ENCODE peak calls at places on chromosomes 4 and X, in nine cellular contexts. N is adrenal gland, U is fibroblast of lung, Y is OCI-LY7, G is GM23248, S is right atrium auricular region, V is AG10803, I is mesenchymal stem cell, X is BE2C. H is an unnamed sample.

GRCh38 chr4:30770049-30770549 is 49.9 kb downstream of the PCDH7 start:
- DNase-seq in U (peak), V (peak), N (no peak), X (no peak), G (no peak), S (no peak), I (peak), Y (no peak), H (no peak)

GRCh38 chr4:81988178-81988577 is 385.6 kb downstream of the HNRNPD start:
- DNase-seq in G (no peak), N (no peak), Y (no peak), X (no peak), V (no peak), S (no peak), U (no peak), I (no peak), H (no peak)

GRCh38 chrX:41475166-41475565 is 28.0 kb downstream of the NYX start:
- DNase-seq in I (no peak), Y (no peak), N (no peak), S (no peak), G (no peak), V (no peak), X (no peak), U (no peak), H (no peak)

GRCh38 chr4:154618708-154619315 is 6.4 kb upstream of the FGG start:
- DNase-seq in X (peak), Y (peak), N (no peak), G (peak), U (peak), I (peak), V (peak), S (no peak), H (peak)

GRCh38 chr4:133000012-133000411 is 149.1 kb upstream of the PCDH10 start:
- DNase-seq in N (no peak), Y (no peak), X (no peak), V (no peak), G (no peak), I (peak), S (no peak), U (peak), H (peak)

GRCh38 chr4:130563185-130563890 is 1467.4 kb downstream of the C4orf33 start:
- DNase-seq in X (peak), Y (no peak), G (peak), N (peak), V (peak), U (peak), S (peak), I (peak), H (peak)

GRCh38 chrX:49995021-49995731 is 72.8 kb downstream of the CLCN5 start:
- DNase-seq in X (no peak), U (peak), V (peak), N (no peak), Y (no peak), S (no peak), I (peak), G (peak), H (no peak)

GRCh38 chrX:43822015-43822414 is 60.2 kb downstream of the MAOB start:
- DNase-seq in N (no peak), S (no peak), Y (no peak), I (peak), V (no peak), U (peak), X (no peak), G (peak), H (no peak)

GRCh38 chr4:4339504-4340085 is 47.3 kb upstream of the NSG1 start:
- DNase-seq in V (no peak), Y (no peak), G (peak), X (no peak), I (no peak), U (no peak), S (no peak), N (peak), H (no peak)

GRCh38 chr4:176927664-176928063 is 134.9 kb upstream of the VEGFC start:
- DNase-seq in G (peak), N (no peak), U (peak), I (peak), Y (no peak), X (no peak), V (peak), S (no peak), H (no peak)

GRCh38 chr4:5982156-5982973 is 35.9 kb downstream of the C4orf50 start:
- DNase-seq in X (no peak), N (no peak), Y (no peak), I (no peak), S (no peak), V (no peak), U (no peak), G (no peak), H (no peak)

GRCh38 chr4:88533937-88534750 is 10.6 kb upstream of the PYURF start:
- DNase-seq in X (no peak), V (peak), N (no peak), I (peak), S (no peak), Y (no peak), U (peak), G (peak), H (no peak)

GRCh38 chr4:163672751-163673150 is 178.3 kb downstream of the TMA16 start:
- DNase-seq in S (no peak), X (no peak), I (no peak), V (no peak), Y (peak), G (no peak), N (no peak), U (no peak), H (no peak)

GRCh38 chr4:163679189-163679588 is 184.7 kb downstream of the TMA16 start:
- DNase-seq in X (no peak), U (no peak), Y (peak), V (no peak), G (peak), N (no peak), I (no peak), S (no peak), H (no peak)

GRCh38 chr4:163673848-163674702 is 179.6 kb downstream of the TMA16 start:
- DNase-seq in Y (peak), U (no peak), V (no peak), S (no peak), G (no peak), N (no peak), I (no peak), X (no peak), H (no peak)
- H3K4me3 ChIP-seq in Y (peak), U (no peak), V (no peak), S (no peak), G (no peak), N (no peak), I (no peak), X (no peak), H (no peak)

DNA sequence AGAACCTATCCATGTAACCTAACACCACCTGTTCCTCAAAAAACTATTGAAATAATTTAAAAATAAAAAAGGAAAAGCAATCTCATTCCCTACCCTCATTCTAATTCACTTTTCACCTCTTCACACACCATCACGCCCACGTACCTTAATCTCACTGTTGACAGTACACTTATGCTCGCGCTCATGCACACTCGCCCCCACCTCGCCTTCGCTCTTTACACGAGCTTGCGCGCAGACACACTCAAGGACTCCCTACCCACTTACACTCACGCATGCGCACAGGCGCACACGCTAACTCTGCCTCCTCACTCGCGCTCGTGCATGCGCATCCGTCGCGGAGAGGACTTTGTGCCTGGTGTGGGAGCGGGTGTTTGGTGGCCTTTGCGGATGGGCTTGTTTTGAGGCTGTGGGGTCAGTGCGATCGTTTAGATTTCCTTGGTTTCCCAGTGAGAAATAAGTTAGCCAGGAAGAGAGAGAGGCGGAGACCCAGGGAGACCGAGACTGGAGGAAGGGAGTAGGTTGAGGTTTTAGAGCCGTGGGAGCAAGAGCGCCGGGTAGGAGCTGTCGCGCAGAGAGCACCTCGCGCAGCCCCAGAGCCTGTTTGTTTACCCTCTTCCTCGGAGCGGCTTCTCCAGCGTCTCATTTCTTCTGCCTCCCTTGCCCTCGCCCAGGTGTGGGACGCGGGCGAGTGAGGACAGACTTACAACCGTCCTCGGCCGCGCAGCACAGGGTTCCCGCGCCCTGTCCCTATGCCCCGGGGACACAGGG is 8.1 kb upstream of the GSX2 start:
- DNase-seq in Y (peak), G (peak), X (peak), I (peak), N (peak), S (peak), V (peak), U (peak), H (peak)
- H3K4me3 ChIP-seq in Y (peak), G (peak), X (peak), I (peak), N (no peak), S (peak), V (peak), U (peak), H (peak)

DNA sequence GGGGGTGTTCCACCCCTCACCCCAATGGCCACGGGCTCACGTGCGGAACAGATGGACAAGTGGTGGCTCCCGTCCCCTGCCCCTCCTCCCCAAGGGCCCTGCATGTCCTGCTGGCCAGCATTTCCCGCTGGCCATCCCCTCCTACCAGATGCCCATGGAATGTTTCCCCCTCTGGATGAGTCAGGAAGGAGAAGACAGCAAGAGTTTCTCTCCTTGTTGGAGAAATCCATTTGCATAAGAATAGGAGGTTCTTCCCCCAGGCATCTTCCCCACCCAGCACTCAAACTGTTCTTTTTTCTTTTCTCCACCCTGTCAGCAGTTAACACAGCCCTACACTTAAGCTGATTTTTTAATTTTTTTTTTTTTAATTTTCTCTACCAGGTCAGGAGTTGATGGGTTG is 305.6 kb upstream of the NDST4 start:
- DNase-seq in S (no peak), X (no peak), N (no peak), U (no peak), I (no peak), V (no peak), G (no peak), Y (no peak), H (no peak)
- H3K4me3 ChIP-seq in S (no peak), X (no peak), N (no peak), U (no peak), I (no peak), V (no peak), G (no peak), Y (no peak), H (no peak)

GRCh38 chr4:94544811-94545210 is 93.1 kb downstream of the PDLIM5 start:
- DNase-seq in N (no peak), U (no peak), I (peak), S (no peak), V (no peak), G (peak), Y (no peak), X (no peak), H (no peak)

GRCh38 chr4:94550352-94550751 is 98.6 kb downstream of the PDLIM5 start:
- DNase-seq in N (no peak), V (no peak), Y (no peak), U (peak), S (no peak), G (no peak), X (no peak), I (no peak), H (no peak)

GRCh38 chr4:94548571-94548970 is 96.8 kb downstream of the PDLIM5 start:
- DNase-seq in S (no peak), X (no peak), Y (no peak), U (peak), G (peak), V (peak), N (no peak), I (peak), H (no peak)

GRCh38 chr4:94545296-94545695 is 93.6 kb downstream of the PDLIM5 start:
- DNase-seq in G (peak), V (peak), U (peak), I (peak), Y (no peak), N (no peak), X (no peak), S (no peak), H (no peak)

DNA sequence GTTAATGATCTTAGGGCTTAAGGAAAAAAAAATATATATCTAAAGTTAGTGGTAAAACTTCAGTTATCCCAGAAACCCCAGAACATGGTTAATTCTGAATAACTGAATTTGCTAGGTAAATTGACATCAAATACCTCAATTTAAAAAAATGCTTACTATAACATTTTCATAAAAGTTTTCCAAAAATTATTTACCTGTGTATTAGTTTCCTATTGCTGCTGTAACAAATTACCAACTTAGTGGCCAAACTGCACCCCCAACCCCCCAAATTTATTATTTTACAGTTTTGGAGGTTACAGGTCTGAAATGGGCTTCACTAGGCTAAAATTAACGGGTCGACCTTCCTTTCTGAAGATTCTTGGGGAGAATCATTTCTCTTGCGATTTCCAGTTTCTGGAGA is 95.2 kb downstream of the PDLIM5 start:
- DNase-seq in I (no peak), G (no peak), U (no peak), X (no peak), N (no peak), Y (no peak), S (no peak), V (no peak), H (no peak)
- H3K4me3 ChIP-seq in I (no peak), G (no peak), U (no peak), X (no peak), N (no peak), Y (no peak), S (no peak), V (no peak), H (no peak)

GRCh38 chrX:72182924-72183323 is 1.4 kb downstream of the PIN4 start:
- DNase-seq in V (no peak), I (no peak), N (no peak), X (no peak), Y (no peak), U (no peak), S (no peak), G (no peak), H (no peak)
- H3K4me3 ChIP-seq in V (peak), I (peak), N (no peak), X (peak), Y (peak), U (peak), S (no peak), G (peak), H (no peak)

GRCh38 chrX:6223516-6223915 is 5.2 kb downstream of the NLGN4X start:
- DNase-seq in I (no peak), N (no peak), V (no peak), G (no peak), Y (no peak), U (peak), X (no peak), S (no peak), H (no peak)

GRCh38 chrX:6226646-6227444 is 1.8 kb downstream of the NLGN4X start:
- DNase-seq in U (peak), X (no peak), I (no peak), N (no peak), Y (no peak), V (no peak), S (no peak), G (no peak), H (no peak)

GRCh38 chrX:6227445-6227820 is 1.2 kb downstream of the NLGN4X start:
- DNase-seq in Y (no peak), G (no peak), S (no peak), I (no peak), U (peak), N (no peak), X (no peak), V (no peak), H (no peak)

GRCh38 chrX:6226053-6226645 is 2.5 kb downstream of the NLGN4X start:
- DNase-seq in I (peak), Y (no peak), X (no peak), G (no peak), V (no peak), U (peak), S (no peak), N (no peak), H (peak)

GRCh38 chrX:6225307-6226052 is 3.2 kb downstream of the NLGN4X start:
- DNase-seq in Y (no peak), U (peak), V (no peak), I (no peak), S (no peak), X (no peak), G (no peak), N (no peak), H (no peak)
- H3K4me3 ChIP-seq in Y (no peak), U (no peak), V (no peak), I (no peak), S (peak), X (no peak), G (no peak), N (no peak), H (peak)

H was measured in MM.1S.